ENCODE peak calls at places on chromosomes 1 and 21, in eight cellular contexts. One of them, this sample, is unnamed.

GRCh38 chr1:158227904-158228623 is 26.2 kb upstream of the CD1A start:
- DNase-seq in thoracic aorta: no peak
- DNase-seq in foreskin keratinocyte: no peak
- DNase-seq in IMR-90: no peak
- DNase-seq in kidney epithelial cell: no peak
- DNase-seq in fibroblast of pulmonary artery: no peak
- DNase-seq in suprapubic skin: no peak
- DNase-seq in astrocyte of the spinal cord: no peak
- DNase-seq in this sample: no peak

GRCh38 chr1:158819461-158820443 is 11.4 kb upstream of the MNDA start:
- DNase-seq in fibroblast of pulmonary artery: peak; percentile 31
- DNase-seq in IMR-90: no peak
- DNase-seq in thoracic aorta: no peak
- DNase-seq in kidney epithelial cell: no peak
- DNase-seq in foreskin keratinocyte: peak; percentile 11
- DNase-seq in suprapubic skin: no peak
- DNase-seq in astrocyte of the spinal cord: no peak
- DNase-seq in this sample: no peak

GRCh38 chr1:93749894-93750301 is 68.3 kb upstream of the BCAR3 start:
- DNase-seq in fibroblast of pulmonary artery: peak; percentile 41
- DNase-seq in thoracic aorta: no peak
- DNase-seq in suprapubic skin: no peak
- DNase-seq in IMR-90: no peak
- DNase-seq in foreskin keratinocyte: no peak
- DNase-seq in astrocyte of the spinal cord: no peak
- DNase-seq in kidney epithelial cell: no peak
- DNase-seq in this sample: no peak

GRCh38 chr1:151989131-151989868 is 4.4 kb downstream of the S100A10 start:
- DNase-seq in suprapubic skin: peak; percentile 88
- DNase-seq in IMR-90: peak; percentile 83
- DNase-seq in kidney epithelial cell: no peak
- DNase-seq in thoracic aorta: no peak
- DNase-seq in foreskin keratinocyte: peak; percentile 84
- DNase-seq in fibroblast of pulmonary artery: peak; percentile 81
- DNase-seq in astrocyte of the spinal cord: peak; percentile 88
- DNase-seq in this sample: no peak

GRCh38 chr1:212981025-212981495 is 30.7 kb downstream of the VASH2 start:
- DNase-seq in astrocyte of the spinal cord: no peak
- DNase-seq in foreskin keratinocyte: no peak
- DNase-seq in kidney epithelial cell: no peak
- DNase-seq in fibroblast of pulmonary artery: peak; percentile 14
- DNase-seq in suprapubic skin: no peak
- DNase-seq in IMR-90: no peak
- DNase-seq in thoracic aorta: no peak
- DNase-seq in this sample: no peak

GRCh38 chr21:14451520-14451919 is 68.6 kb upstream of the HSPA13 start:
- DNase-seq in foreskin keratinocyte: no peak
- DNase-seq in thoracic aorta: no peak
- DNase-seq in fibroblast of pulmonary artery: no peak
- DNase-seq in IMR-90: no peak
- DNase-seq in kidney epithelial cell: no peak
- DNase-seq in suprapubic skin: no peak
- DNase-seq in astrocyte of the spinal cord: no peak
- DNase-seq in this sample: no peak

GRCh38 chr1:54989473-54989872 is 9.0 kb downstream of the TMEM61 start:
- DNase-seq in IMR-90: no peak
- DNase-seq in astrocyte of the spinal cord: no peak
- DNase-seq in suprapubic skin: no peak
- DNase-seq in foreskin keratinocyte: no peak
- DNase-seq in thoracic aorta: no peak
- DNase-seq in kidney epithelial cell: no peak
- DNase-seq in fibroblast of pulmonary artery: no peak
- DNase-seq in this sample: no peak

GRCh38 chr1:59477286-59477685 is 180.4 kb downstream of the FGGY start:
- DNase-seq in kidney epithelial cell: no peak
- DNase-seq in fibroblast of pulmonary artery: no peak
- DNase-seq in IMR-90: peak; percentile 49
- DNase-seq in astrocyte of the spinal cord: peak; percentile 92
- DNase-seq in foreskin keratinocyte: peak; percentile 49
- DNase-seq in suprapubic skin: no peak
- DNase-seq in thoracic aorta: no peak
- DNase-seq in this sample: no peak

GRCh38 chr1:210291786-210292275 is 36.9 kb upstream of the HHAT start:
- DNase-seq in thoracic aorta: no peak
- DNase-seq in kidney epithelial cell: no peak
- DNase-seq in IMR-90: no peak
- DNase-seq in fibroblast of pulmonary artery: peak; percentile 17
- DNase-seq in astrocyte of the spinal cord: peak; percentile 40
- DNase-seq in foreskin keratinocyte: no peak
- DNase-seq in suprapubic skin: no peak
- DNase-seq in this sample: no peak

GRCh38 chr1:176517484-176517883 is 54.5 kb downstream of the PAPPA2 start:
- DNase-seq in suprapubic skin: no peak
- DNase-seq in IMR-90: no peak
- DNase-seq in kidney epithelial cell: peak; percentile 92
- DNase-seq in fibroblast of pulmonary artery: no peak
- DNase-seq in thoracic aorta: no peak
- DNase-seq in foreskin keratinocyte: peak; percentile 46
- DNase-seq in astrocyte of the spinal cord: peak; percentile 2
- DNase-seq in this sample: no peak

GRCh38 chr1:230173176-230173575 is 106.1 kb downstream of the GALNT2 start:
- DNase-seq in suprapubic skin: no peak
- DNase-seq in astrocyte of the spinal cord: no peak
- DNase-seq in foreskin keratinocyte: no peak
- DNase-seq in fibroblast of pulmonary artery: no peak
- DNase-seq in IMR-90: no peak
- DNase-seq in kidney epithelial cell: no peak
- DNase-seq in thoracic aorta: no peak
- DNase-seq in this sample: peak; percentile 21

GRCh38 chr1:230200276-230200675 is 133.2 kb downstream of the GALNT2 start:
- DNase-seq in fibroblast of pulmonary artery: no peak
- DNase-seq in suprapubic skin: no peak
- DNase-seq in IMR-90: no peak
- DNase-seq in foreskin keratinocyte: no peak
- DNase-seq in thoracic aorta: no peak
- DNase-seq in kidney epithelial cell: no peak
- DNase-seq in astrocyte of the spinal cord: no peak
- DNase-seq in this sample: no peak

GRCh38 chr1:115314765-115315164 is 23.3 kb downstream of the NGF start:
- DNase-seq in foreskin keratinocyte: no peak
- DNase-seq in suprapubic skin: no peak
- DNase-seq in fibroblast of pulmonary artery: peak; percentile 84
- DNase-seq in astrocyte of the spinal cord: peak; percentile 85
- DNase-seq in thoracic aorta: no peak
- DNase-seq in IMR-90: peak; percentile 86
- DNase-seq in kidney epithelial cell: peak; percentile 69
- DNase-seq in this sample: no peak

DNA sequence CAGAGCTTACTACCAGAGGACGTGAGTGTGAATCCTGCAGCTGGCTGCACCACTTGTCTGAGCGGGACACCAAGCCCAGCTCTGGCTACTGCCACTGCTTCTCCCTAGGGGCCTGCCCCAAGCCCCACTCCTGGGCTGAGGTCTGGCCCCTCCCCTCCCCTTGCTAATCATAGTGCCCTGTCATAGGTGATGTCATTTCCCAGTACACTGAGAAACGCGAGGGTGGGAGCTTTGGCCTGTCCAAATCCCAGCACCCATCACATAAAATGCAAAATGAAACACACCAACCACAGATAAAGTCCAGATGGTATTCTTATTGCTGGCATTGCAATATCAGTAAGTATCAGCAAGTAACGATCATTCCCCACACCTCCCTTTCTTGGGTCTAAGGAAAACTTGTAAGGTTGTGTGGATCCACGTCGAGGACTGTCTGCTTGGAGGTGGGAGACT is 77.7 kb downstream of the TOMM20 start:
- DNase-seq in fibroblast of pulmonary artery: peak; percentile 82
- DNase-seq in suprapubic skin: no peak
- DNase-seq in kidney epithelial cell: no peak
- DNase-seq in astrocyte of the spinal cord: peak; percentile 56
- DNase-seq in foreskin keratinocyte: no peak
- DNase-seq in IMR-90: peak; percentile 84
- DNase-seq in thoracic aorta: peak; percentile 60
- DNase-seq in this sample: no peak
- TF ChIP-seq CTCF in fibroblast of pulmonary artery: no peak
- TF ChIP-seq CTCF in suprapubic skin: no peak
- TF ChIP-seq CTCF in kidney epithelial cell: no peak
- TF ChIP-seq CTCF in astrocyte of the spinal cord: no peak
- TF ChIP-seq CTCF in foreskin keratinocyte: no peak
- TF ChIP-seq CTCF in IMR-90: no peak
- TF ChIP-seq CTCF in thoracic aorta: no peak
- TF ChIP-seq CTCF in this sample: no peak

GRCh38 chr1:36650200-36651065 is 167.7 kb upstream of the CSF3R start:
- DNase-seq in suprapubic skin: no peak
- DNase-seq in foreskin keratinocyte: peak; percentile 11
- DNase-seq in astrocyte of the spinal cord: peak; percentile 24
- DNase-seq in fibroblast of pulmonary artery: peak; percentile 55
- DNase-seq in thoracic aorta: no peak
- DNase-seq in kidney epithelial cell: no peak
- DNase-seq in IMR-90: peak; percentile 37
- DNase-seq in this sample: no peak
- TF ChIP-seq CTCF in suprapubic skin: peak; percentile 94
- TF ChIP-seq CTCF in foreskin keratinocyte: peak; percentile 81
- TF ChIP-seq CTCF in astrocyte of the spinal cord: peak; percentile 95
- TF ChIP-seq CTCF in fibroblast of pulmonary artery: peak; percentile 98
- TF ChIP-seq CTCF in thoracic aorta: peak; percentile 78
- TF ChIP-seq CTCF in kidney epithelial cell: peak; percentile 90
- TF ChIP-seq CTCF in IMR-90: peak; percentile 77
- TF ChIP-seq CTCF in this sample: peak; percentile 82

DNA sequence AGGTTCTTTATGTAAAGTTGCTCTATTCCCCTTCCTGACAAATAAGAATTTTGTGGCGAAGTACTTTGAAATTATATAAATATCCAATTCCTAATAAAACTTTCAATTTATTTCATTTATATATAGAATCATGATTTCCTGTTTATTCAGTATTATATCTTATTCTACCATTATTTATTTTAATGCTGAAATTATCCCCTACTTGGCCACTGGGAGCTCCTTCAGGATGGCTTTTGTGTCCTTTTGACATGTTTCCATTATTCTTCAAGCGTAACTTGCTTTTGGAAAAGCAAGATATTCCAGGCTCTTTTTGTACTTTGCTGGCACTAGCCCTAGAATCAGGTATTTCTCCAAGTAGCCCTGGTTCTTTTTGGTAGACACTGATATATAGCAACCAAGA is 67.2 kb upstream of the CACYBP start:
- DNase-seq in fibroblast of pulmonary artery: no peak
- DNase-seq in thoracic aorta: no peak
- DNase-seq in foreskin keratinocyte: no peak
- DNase-seq in suprapubic skin: no peak
- DNase-seq in kidney epithelial cell: no peak
- DNase-seq in IMR-90: no peak
- DNase-seq in astrocyte of the spinal cord: no peak
- DNase-seq in this sample: no peak
- TF ChIP-seq CTCF in fibroblast of pulmonary artery: peak; percentile 7
- TF ChIP-seq CTCF in thoracic aorta: no peak
- TF ChIP-seq CTCF in foreskin keratinocyte: peak; percentile 11
- TF ChIP-seq CTCF in suprapubic skin: no peak
- TF ChIP-seq CTCF in kidney epithelial cell: no peak
- TF ChIP-seq CTCF in IMR-90: no peak
- TF ChIP-seq CTCF in astrocyte of the spinal cord: no peak
- TF ChIP-seq CTCF in this sample: no peak

GRCh38 chr1:90579212-90579802 is 137.8 kb downstream of the BARHL2 start:
- DNase-seq in thoracic aorta: no peak
- DNase-seq in foreskin keratinocyte: peak; percentile 7
- DNase-seq in fibroblast of pulmonary artery: peak; percentile 61
- DNase-seq in astrocyte of the spinal cord: peak; percentile 46
- DNase-seq in kidney epithelial cell: peak; percentile 2
- DNase-seq in suprapubic skin: no peak
- DNase-seq in IMR-90: peak; percentile 40
- DNase-seq in this sample: no peak
- TF ChIP-seq CTCF in thoracic aorta: peak; percentile 48
- TF ChIP-seq CTCF in foreskin keratinocyte: peak; percentile 72
- TF ChIP-seq CTCF in fibroblast of pulmonary artery: peak; percentile 58
- TF ChIP-seq CTCF in astrocyte of the spinal cord: peak; percentile 55
- TF ChIP-seq CTCF in kidney epithelial cell: peak; percentile 47
- TF ChIP-seq CTCF in suprapubic skin: peak; percentile 36
- TF ChIP-seq CTCF in IMR-90: peak; percentile 56
- TF ChIP-seq CTCF in this sample: peak; percentile 75

GRCh38 chr1:45518910-45519309 is 2.8 kb downstream of the PRDX1 start:
- DNase-seq in foreskin keratinocyte: no peak
- DNase-seq in fibroblast of pulmonary artery: peak; percentile 20
- DNase-seq in astrocyte of the spinal cord: no peak
- DNase-seq in thoracic aorta: no peak
- DNase-seq in IMR-90: no peak
- DNase-seq in kidney epithelial cell: no peak
- DNase-seq in suprapubic skin: no peak
- DNase-seq in this sample: no peak

GRCh38 chr1:45526135-45526644 is 4.5 kb upstream of the PRDX1 start:
- DNase-seq in foreskin keratinocyte: no peak
- DNase-seq in kidney epithelial cell: no peak
- DNase-seq in astrocyte of the spinal cord: no peak
- DNase-seq in fibroblast of pulmonary artery: no peak
- DNase-seq in thoracic aorta: no peak
- DNase-seq in IMR-90: no peak
- DNase-seq in suprapubic skin: no peak
- DNase-seq in this sample: no peak

GRCh38 chr1:45522324-45523104 is 830 bp upstream of the PRDX1 start:
- DNase-seq in thoracic aorta: no peak
- DNase-seq in kidney epithelial cell: no peak
- DNase-seq in foreskin keratinocyte: no peak
- DNase-seq in IMR-90: peak; percentile 64
- DNase-seq in fibroblast of pulmonary artery: no peak
- DNase-seq in astrocyte of the spinal cord: peak; percentile 66
- DNase-seq in suprapubic skin: no peak
- DNase-seq in this sample: no peak

GRCh38 chr1:45516465-45516864 is 5.2 kb downstream of the PRDX1 start:
- DNase-seq in fibroblast of pulmonary artery: no peak
- DNase-seq in foreskin keratinocyte: no peak
- DNase-seq in IMR-90: no peak
- DNase-seq in astrocyte of the spinal cord: no peak
- DNase-seq in thoracic aorta: no peak
- DNase-seq in kidney epithelial cell: no peak
- DNase-seq in suprapubic skin: no peak
- DNase-seq in this sample: no peak

DNA sequence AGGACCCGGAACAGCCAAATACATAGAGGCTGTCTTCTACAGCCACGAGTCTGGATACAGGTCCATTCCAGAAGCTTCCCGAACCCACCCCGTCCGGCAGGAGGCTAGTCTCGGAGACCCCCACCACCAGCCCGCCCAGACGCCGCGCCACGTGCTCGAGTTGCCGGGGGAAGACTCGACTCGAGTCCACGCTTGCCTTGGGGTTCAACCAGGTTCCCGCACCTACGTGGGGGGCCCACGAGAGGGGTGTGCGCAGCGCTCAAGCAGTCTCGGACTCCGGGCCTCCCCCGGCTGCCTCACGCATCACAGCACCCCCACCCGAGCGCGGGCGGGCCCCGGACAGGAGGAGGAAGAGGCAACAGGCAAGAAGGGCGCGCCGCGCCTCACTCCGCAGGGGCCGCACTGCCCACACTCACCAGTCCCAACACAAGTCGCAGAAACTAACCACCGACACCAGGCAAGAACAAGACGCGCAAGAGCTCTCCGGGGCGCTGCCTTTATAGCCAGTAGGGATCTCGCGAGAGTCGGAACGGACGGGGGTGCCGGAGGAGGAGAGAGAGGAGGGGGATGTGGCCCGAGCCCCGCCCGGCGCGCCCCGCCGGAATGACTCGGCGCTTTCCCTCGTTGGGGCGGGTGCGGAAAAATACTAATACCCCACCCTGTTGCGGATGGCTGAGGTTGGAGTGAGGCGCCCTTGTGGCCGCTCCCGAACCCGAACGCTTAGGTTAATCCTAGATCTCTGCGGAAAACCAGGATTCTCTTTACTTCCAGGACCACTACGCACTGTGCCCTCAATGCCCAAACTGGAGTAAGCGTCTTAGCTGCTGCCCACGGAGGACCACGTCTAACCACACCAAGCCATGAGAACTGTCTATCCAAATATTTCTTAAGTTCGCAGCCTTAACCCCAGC is at the start of gene PRDX1:
- DNase-seq in thoracic aorta: peak; percentile 87
- DNase-seq in fibroblast of pulmonary artery: peak; percentile 96
- DNase-seq in astrocyte of the spinal cord: peak; percentile 96
- DNase-seq in kidney epithelial cell: no peak
- DNase-seq in IMR-90: peak; percentile 94
- DNase-seq in suprapubic skin: peak; percentile 99
- DNase-seq in foreskin keratinocyte: peak; percentile 81
- DNase-seq in this sample: peak; percentile 99
- TF ChIP-seq CTCF in thoracic aorta: no peak
- TF ChIP-seq CTCF in fibroblast of pulmonary artery: peak; percentile 6
- TF ChIP-seq CTCF in astrocyte of the spinal cord: peak; percentile 2
- TF ChIP-seq CTCF in kidney epithelial cell: no peak
- TF ChIP-seq CTCF in IMR-90: peak; percentile 14
- TF ChIP-seq CTCF in suprapubic skin: no peak
- TF ChIP-seq CTCF in foreskin keratinocyte: peak; percentile 36
- TF ChIP-seq CTCF in this sample: no peak